ENCODE peak calls at places on chromosomes 16 and 17, in seven cellular contexts. One of them, this sample, is unnamed.

GRCh38 chr16:84845496-84846002 is 25.8 kb downstream of the CRISPLD2 start:
- DNase-seq in midbrain: no peak
- DNase-seq in iPS-NIHi11: peak; percentile 66
- DNase-seq in fibroblast of the aortic adventitia: no peak
- DNase-seq in GM13977: no peak
- DNase-seq in HS-5: no peak
- DNase-seq in T-cell: no peak
- DNase-seq in this sample: no peak

GRCh38 chr16:72740346-72740745 is 307.6 kb downstream of the ZFHX3 start:
- DNase-seq in midbrain: no peak
- DNase-seq in iPS-NIHi11: no peak
- DNase-seq in fibroblast of the aortic adventitia: no peak
- DNase-seq in HS-5: no peak
- DNase-seq in GM13977: no peak
- DNase-seq in T-cell: no peak
- DNase-seq in this sample: peak; percentile 69

GRCh38 chr17:50355336-50355700 is 9.4 kb downstream of the XYLT2 start:
- DNase-seq in fibroblast of the aortic adventitia: no peak
- DNase-seq in GM13977: no peak
- DNase-seq in HS-5: no peak
- DNase-seq in T-cell: no peak
- DNase-seq in iPS-NIHi11: no peak
- DNase-seq in midbrain: no peak
- DNase-seq in this sample: no peak

GRCh38 chr16:48133455-48134226 is 22.2 kb downstream of the ABCC12 start:
- DNase-seq in fibroblast of the aortic adventitia: no peak
- DNase-seq in iPS-NIHi11: no peak
- DNase-seq in midbrain: no peak
- DNase-seq in T-cell: no peak
- DNase-seq in HS-5: no peak
- DNase-seq in GM13977: no peak
- DNase-seq in this sample: no peak

GRCh38 chr16:19595043-19595767 is 39.7 kb downstream of the VPS35L start:
- DNase-seq in iPS-NIHi11: peak; percentile 20
- DNase-seq in fibroblast of the aortic adventitia: peak; percentile 94
- DNase-seq in HS-5: no peak
- DNase-seq in GM13977: no peak
- DNase-seq in T-cell: no peak
- DNase-seq in midbrain: no peak
- DNase-seq in this sample: peak; percentile 84

GRCh38 chr17:48307814-48308411 is 122.1 kb downstream of the SKAP1 start:
- DNase-seq in GM13977: peak; percentile 43
- DNase-seq in iPS-NIHi11: peak; percentile 42
- DNase-seq in midbrain: peak; percentile 9
- DNase-seq in fibroblast of the aortic adventitia: peak; percentile 76
- DNase-seq in HS-5: peak; percentile 35
- DNase-seq in T-cell: peak; percentile 61
- DNase-seq in this sample: peak; percentile 63

GRCh38 chr16:53826658-53827057 is 122.7 kb downstream of the FTO start:
- DNase-seq in T-cell: no peak
- DNase-seq in fibroblast of the aortic adventitia: no peak
- DNase-seq in GM13977: no peak
- DNase-seq in midbrain: no peak
- DNase-seq in HS-5: no peak
- DNase-seq in iPS-NIHi11: no peak
- DNase-seq in this sample: no peak

GRCh38 chr17:6160188-6160555 is 90.0 kb downstream of the WSCD1 start:
- DNase-seq in GM13977: no peak
- DNase-seq in T-cell: no peak
- DNase-seq in midbrain: no peak
- DNase-seq in HS-5: no peak
- DNase-seq in fibroblast of the aortic adventitia: no peak
- DNase-seq in iPS-NIHi11: no peak
- DNase-seq in this sample: no peak

GRCh38 chr16:10501016-10501607 is 79.3 kb downstream of the EMP2 start:
- DNase-seq in fibroblast of the aortic adventitia: no peak
- DNase-seq in midbrain: no peak
- DNase-seq in GM13977: no peak
- DNase-seq in iPS-NIHi11: no peak
- DNase-seq in HS-5: no peak
- DNase-seq in T-cell: peak; percentile 33
- DNase-seq in this sample: no peak

GRCh38 chr16:88856122-88856827 is 472 bp downstream of the GALNS start:
- DNase-seq in T-cell: peak; percentile 27
- DNase-seq in iPS-NIHi11: peak; percentile 58
- DNase-seq in midbrain: no peak
- DNase-seq in HS-5: no peak
- DNase-seq in GM13977: no peak
- DNase-seq in fibroblast of the aortic adventitia: no peak
- DNase-seq in this sample: no peak

This sample was measured in EL.